ENCODE peak calls at places on chromosomes 16 and 17, in six cellular contexts. J is lower leg skin, Z is bronchial epithelial cell, L is kidney, M is BE2C, D is H1. N is an unnamed sample.
A peak's percentile ranks its signal among the peaks of the same experiment; 100 is the strongest.

GRCh38 chr17:30600062-30600829 is 123.0 kb downstream of the GOSR1 start:
- DNase-seq in J (peak; percentile 51), Z (peak; percentile 61), L (peak; percentile 94), M (peak; percentile 82), D (peak; percentile 91), N (peak; percentile 86)

GRCh38 chr16:24681793-24682192 is 47.7 kb upstream of the TNRC6A start:
- DNase-seq in J (no peak), Z (peak; percentile 87), L (no peak), M (no peak), D (no peak), N (peak; percentile 78)

GRCh38 chr17:44235583-44235936 is 16.1 kb upstream of the UBTF start:
- DNase-seq in J (no peak), Z (peak; percentile 97), L (no peak), M (no peak), D (no peak), N (peak; percentile 86)

GRCh38 chr17:80270104-80270503 is 9.5 kb downstream of the RNF213 start:
- DNase-seq in J (no peak), Z (no peak), L (no peak), M (no peak), D (peak; percentile 66), N (no peak)

GRCh38 chr17:29078183-29079045 is 35.5 kb downstream of the PIPOX start:
- DNase-seq in J (no peak), Z (peak; percentile 21), L (no peak), M (no peak), D (no peak), N (peak; percentile 63)

GRCh38 chr16:89370081-89370511 is 120.3 kb downstream of the ANKRD11 start:
- DNase-seq in J (no peak), Z (no peak), L (peak; percentile 35), M (no peak), D (no peak), N (no peak)

GRCh38 chr17:33292981-33293867 is at the start of gene ASIC2:
- DNase-seq in J (no peak), Z (peak; percentile 36), L (peak; percentile 79), M (peak; percentile 34), D (peak; percentile 71), N (no peak)

GRCh38 chr17:1773755-1774181 is 11.9 kb downstream of the SERPINF1 start:
- DNase-seq in J (no peak), Z (no peak), L (peak; percentile 69), M (no peak), D (no peak), N (no peak)

GRCh38 chr16:89344314-89344828 is 126.9 kb downstream of the ZNF778 start:
- DNase-seq in J (no peak), Z (no peak), L (peak; percentile 61), M (no peak), D (no peak), N (no peak)

GRCh38 chr16:59683709-59684108 is 949.6 kb upstream of the GOT2 start:
- DNase-seq in J (no peak), Z (no peak), L (no peak), M (no peak), D (no peak), N (peak; percentile 5)

GRCh38 chr17:72588561-72588960 is 467.7 kb downstream of the SOX9 start:
- DNase-seq in J (no peak), Z (no peak), L (no peak), M (no peak), D (no peak), N (no peak)

GRCh38 chr16:85398050-85398451 is 215.1 kb upstream of the GSE1 start:
- DNase-seq in J (no peak), Z (no peak), L (no peak), M (no peak), D (peak; percentile 42), N (no peak)

GRCh38 chr16:29644338-29644857 is 18.6 kb upstream of the SPN start:
- DNase-seq in J (no peak), Z (no peak), L (no peak), M (no peak), D (no peak), N (no peak)

GRCh38 chr17:78053777-78054468 is 74.6 kb downstream of the TMC6 start:
- DNase-seq in J (no peak), Z (no peak), L (no peak), M (no peak), D (no peak), N (no peak)

GRCh38 chr17:76650505-76650904 is 6.9 kb upstream of the ST6GALNAC1 start:
- DNase-seq in J (no peak), Z (no peak), L (no peak), M (no peak), D (no peak), N (no peak)

GRCh38 chr17:66347661-66348604 is 45.5 kb downstream of the PRKCA start:
- DNase-seq in J (no peak), Z (peak; percentile 54), L (no peak), M (no peak), D (no peak), N (peak; percentile 50)

GRCh38 chr17:41977991-41978390 is 11.4 kb downstream of the CNP start:
- DNase-seq in J (peak; percentile 50), Z (peak; percentile 34), L (no peak), M (no peak), D (no peak), N (no peak)

GRCh38 chr17:66526827-66527226 is 224.4 kb downstream of the PRKCA start:
- DNase-seq in J (no peak), Z (no peak), L (no peak), M (no peak), D (no peak), N (no peak)

DNA sequence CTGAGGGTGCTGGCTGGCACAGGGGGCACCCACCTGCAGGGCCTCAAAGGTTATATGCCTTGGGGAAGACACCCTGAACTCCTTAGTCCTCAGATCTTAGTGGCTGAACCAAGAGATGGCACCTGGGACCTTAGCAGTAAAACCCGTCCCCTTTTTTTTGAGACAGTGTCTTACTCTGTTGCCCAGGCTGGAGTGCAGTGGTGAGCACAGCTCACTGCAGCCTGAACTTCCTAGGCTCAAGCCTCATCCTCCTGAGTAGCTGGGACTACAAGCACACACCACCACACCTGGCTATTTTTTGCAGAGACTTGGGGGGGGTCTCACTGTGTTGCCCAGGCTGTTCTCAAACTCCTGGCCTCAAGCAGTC is 237.2 kb downstream of the MRTFB start:
- DNase-seq in J (no peak), Z (no peak), L (no peak), M (no peak), D (no peak), N (no peak)
- TF ChIP-seq CTCF in J (no peak), Z (no peak), L (no peak), M (no peak), D (no peak), N (no peak)

GRCh38 chr17:10698116-10698818 is 873 bp downstream of the ADPRM start:
- DNase-seq in J (no peak), Z (peak; percentile 2), L (no peak), M (peak; percentile 16), D (no peak), N (peak; percentile 16)

GRCh38 chr17:10699861-10700260 is 2.5 kb downstream of the ADPRM start:
- DNase-seq in J (no peak), Z (no peak), L (no peak), M (no peak), D (no peak), N (no peak)

GRCh38 chr17:10702574-10702973 is 5.2 kb downstream of the ADPRM start:
- DNase-seq in J (no peak), Z (no peak), L (no peak), M (no peak), D (no peak), N (no peak)

GRCh38 chr17:10697092-10698081 is at the start of the genes ADPRM and SCO1:
- DNase-seq in J (peak; percentile 90), Z (peak; percentile 83), L (peak; percentile 98), M (peak; percentile 89), D (peak; percentile 90), N (peak; percentile 93)
- TF ChIP-seq CTCF in J (no peak), Z (peak; percentile 67), L (peak; percentile 49), M (peak; percentile 33), D (peak; percentile 21), N (peak; percentile 22)

DNA sequence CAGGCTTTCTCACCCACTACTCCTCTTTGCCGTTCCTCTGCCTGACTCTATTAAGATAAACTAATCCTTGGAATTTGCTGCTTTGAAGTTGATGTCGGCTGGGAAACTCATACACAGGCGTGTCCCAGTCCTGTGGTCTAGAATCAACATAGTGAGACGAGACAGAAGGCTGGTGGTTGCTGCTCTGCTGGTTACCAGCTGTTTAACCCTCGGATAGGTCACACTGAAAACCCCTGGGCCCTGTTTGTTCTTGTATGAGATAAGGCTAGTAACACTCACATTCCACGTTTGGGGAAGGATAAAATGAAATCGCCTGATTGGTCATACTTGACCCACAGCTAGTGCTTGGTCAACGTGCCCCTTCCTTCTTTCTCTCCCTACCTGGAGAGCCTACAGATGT is 517.0 kb downstream of the CDH13 start:
- DNase-seq in J (no peak), Z (peak; percentile 69), L (no peak), M (no peak), D (no peak), N (no peak)
- TF ChIP-seq CTCF in J (no peak), Z (no peak), L (no peak), M (no peak), D (no peak), N (no peak)

GRCh38 chr17:45397796-45398195 is 34.9 kb downstream of the ARHGAP27 start:
- DNase-seq in J (no peak), Z (no peak), L (no peak), M (no peak), D (no peak), N (no peak)

GRCh38 chr17:45396496-45397205 is 36.0 kb downstream of the ARHGAP27 start:
- DNase-seq in J (no peak), Z (no peak), L (no peak), M (no peak), D (no peak), N (no peak)

GRCh38 chr17:45394913-45395568 is 37.6 kb downstream of the ARHGAP27 start:
- DNase-seq in J (no peak), Z (peak; percentile 46), L (peak; percentile 83), M (peak; percentile 91), D (peak; percentile 88), N (peak; percentile 68)

GRCh38 chr17:45395569-45396415 is 36.9 kb downstream of the ARHGAP27 start:
- DNase-seq in J (no peak), Z (no peak), L (no peak), M (no peak), D (no peak), N (no peak)

GRCh38 chr17:45398800-45399199 is 33.9 kb downstream of the ARHGAP27 start:
- DNase-seq in J (no peak), Z (no peak), L (no peak), M (no peak), D (no peak), N (no peak)
- TF ChIP-seq CTCF in J (no peak), Z (no peak), L (no peak), M (peak; percentile 18), D (peak; percentile 48), N (no peak)

GRCh38 chr17:57515662-57516211 is 229.4 kb downstream of the CCDC182 start:
- DNase-seq in J (no peak), Z (no peak), L (no peak), M (no peak), D (no peak), N (no peak)
- TF ChIP-seq CTCF in J (no peak), Z (no peak), L (no peak), M (no peak), D (no peak), N (no peak)

GRCh38 chr16:22787456-22788189 is 26.3 kb upstream of the HS3ST2 start:
- DNase-seq in J (peak; percentile 22), Z (peak; percentile 45), L (no peak), M (peak; percentile 74), D (no peak), N (peak; percentile 33)
- TF ChIP-seq CTCF in J (no peak), Z (no peak), L (no peak), M (no peak), D (no peak), N (no peak)